ENCODE peak calls at places on chromosome 12, in ten cellular contexts. D is NCI-H187 treated with DMSO at 0.1 percent for 48 hours; Y is stimulated activated CD8-positive, alpha-beta memory T cell treated with anti-CD3 and anti-CD28 coated beads, Interleukin-4, amount 100 ng/mL, for 24 hours; F is endothelial cell; V is stimulated activated CD4-positive, alpha-beta T cell treated with anti-CD3 and anti-CD28 coated beads, TNF-alpha, amount 100 ng/mL, for 24 hours; B is GM12865; Z is D341Med; R is HEK293T; X is PC-9; O is HS-5. N is an unnamed sample.

GRCh38 chr12:105855691-105856405 is 282.9 kb downstream of the NUAK1 start:
- DNase-seq in D (no peak), Y (no peak), F (no peak), V (no peak), B (no peak), Z (no peak), R (no peak), X (no peak), O (no peak), N (no peak)

GRCh38 chr12:66941150-66941549 is 262.3 kb upstream of the GRIP1 start:
- DNase-seq in D (no peak), Y (no peak), F (no peak), V (no peak), B (no peak), Z (no peak), R (no peak), X (no peak), O (no peak), N (no peak)

GRCh38 chr12:41512531-41512930 is 324.4 kb downstream of the PDZRN4 start:
- DNase-seq in D (no peak), Y (no peak), F (peak; percentile 9), V (no peak), B (no peak), Z (no peak), R (no peak), X (no peak), O (no peak), N (no peak)

GRCh38 chr12:50317198-50317597 is 33.9 kb upstream of the LIMA1 start:
- DNase-seq in D (no peak), Y (no peak), F (no peak), V (no peak), B (no peak), Z (no peak), R (no peak), X (no peak), O (no peak), N (no peak)

GRCh38 chr12:41014643-41015020 is 173.5 kb upstream of the PDZRN4 start:
- DNase-seq in D (no peak), Y (no peak), F (no peak), V (no peak), B (no peak), Z (no peak), R (no peak), X (no peak), O (peak; percentile 5), N (no peak)

GRCh38 chr12:121794532-121795028 is 1.1 kb upstream of the RHOF start:
- DNase-seq in D (no peak), Y (no peak), F (no peak), V (no peak), B (no peak), Z (peak; percentile 54), R (no peak), X (no peak), O (no peak), N (no peak)

GRCh38 chr12:12498210-12498609 is 64.5 kb downstream of the DUSP16 start:
- DNase-seq in D (no peak), Y (no peak), F (no peak), V (no peak), B (no peak), Z (no peak), R (no peak), X (no peak), O (no peak), N (no peak)

GRCh38 chr12:90951418-90952110 is 3.4 kb downstream of the CCER1 start:
- DNase-seq in D (no peak), Y (no peak), F (no peak), V (no peak), B (no peak), Z (no peak), R (no peak), X (no peak), O (no peak), N (no peak)

GRCh38 chr12:57549909-57550627 is at the start of gene KIF5A:
- DNase-seq in D (no peak), Y (peak; percentile 52), F (peak; percentile 44), V (no peak), B (peak; percentile 29), Z (peak; percentile 92), R (peak; percentile 83), X (no peak), O (no peak), N (peak; percentile 69)

GRCh38 chr12:47820631-47821345 is 1.1 kb upstream of the HDAC7 start:
- DNase-seq in D (no peak), Y (no peak), F (peak; percentile 57), V (no peak), B (no peak), Z (no peak), R (peak; percentile 41), X (peak; percentile 92), O (peak; percentile 93), N (no peak)

GRCh38 chr12:15782667-15783066 is 6.5 kb downstream of the EPS8 start:
- DNase-seq in D (no peak), Y (no peak), F (no peak), V (no peak), B (no peak), Z (no peak), R (no peak), X (no peak), O (no peak), N (no peak)

GRCh38 chr12:71945883-71946282 is 7.2 kb downstream of the TPH2 start:
- DNase-seq in D (no peak), Y (no peak), F (no peak), V (no peak), B (no peak), Z (no peak), R (no peak), X (no peak), O (no peak), N (peak; percentile 52)

GRCh38 chr12:87801860-87802720 is 227.1 kb downstream of the C12orf50 start:
- DNase-seq in D (no peak), Y (no peak), F (no peak), V (no peak), B (no peak), Z (no peak), R (no peak), X (no peak), O (no peak), N (no peak)

GRCh38 chr12:131092911-131093901 is 139.5 kb downstream of the ADGRD1 start:
- DNase-seq in D (no peak), Y (no peak), F (no peak), V (no peak), B (peak; percentile 88), Z (no peak), R (no peak), X (peak; percentile 23), O (peak; percentile 5), N (no peak)

GRCh38 chr12:54593135-54593534 is 4.7 kb upstream of the PPP1R1A start:
- DNase-seq in D (no peak), Y (no peak), F (no peak), V (no peak), B (no peak), Z (no peak), R (no peak), X (no peak), O (no peak), N (no peak)

GRCh38 chr12:4099276-4099675 is 174.3 kb upstream of the CCND2 start:
- DNase-seq in D (no peak), Y (no peak), F (no peak), V (no peak), B (no peak), Z (no peak), R (no peak), X (no peak), O (no peak), N (no peak)

GRCh38 chr12:56469007-56469930 is 891 bp downstream of the SPRYD4 start:
- DNase-seq in D (no peak), Y (no peak), F (no peak), V (no peak), B (peak; percentile 68), Z (peak; percentile 8), R (no peak), X (no peak), O (no peak), N (no peak)

GRCh38 chr12:66240106-66240820 is 51.2 kb downstream of the IRAK3 start:
- DNase-seq in D (no peak), Y (no peak), F (no peak), V (no peak), B (no peak), Z (no peak), R (no peak), X (no peak), O (no peak), N (no peak)

GRCh38 chr12:48767047-48767446 is 21.8 kb downstream of the ADCY6 start:
- DNase-seq in D (no peak), Y (no peak), F (no peak), V (no peak), B (no peak), Z (no peak), R (no peak), X (no peak), O (no peak), N (no peak)